ENCODE peak calls at places on chromosomes 4 and X, in four cellular contexts. U is SJSA1, Z is iris pigment epithelial cell, N is A673. A is an unnamed sample.

GRCh38 chr4:27000820-27001219 is 140.2 kb downstream of the STIM2 start:
- DNase-seq in U (no peak), N (no peak), Z (no peak), A (no peak)

GRCh38 chrX:85836868-85837267 is 210.5 kb downstream of the CHM start:
- DNase-seq in Z (peak), N (no peak), U (no peak), A (peak)

GRCh38 chrX:1578511-1579173 is 12.8 kb upstream of the AKAP17A start:
- DNase-seq in N (no peak), Z (no peak), U (no peak), A (no peak)

GRCh38 chrX:101550362-101550761 is at the start of gene ARMCX1:
- DNase-seq in N (peak), Z (peak), U (peak), A (peak)

GRCh38 chr4:162163892-162164759 is at the start of gene FSTL5:
- DNase-seq in N (peak), U (no peak), Z (peak), A (peak)

GRCh38 chrX:47240619-47241018 is 7.8 kb downstream of the USP11 start:
- DNase-seq in U (no peak), Z (no peak), N (no peak), A (no peak)

GRCh38 chrX:15334561-15334960 is 762 bp downstream of the PIGA start:
- DNase-seq in Z (peak), N (no peak), U (peak), A (no peak)

GRCh38 chr4:20881658-20882057 is 181.4 kb downstream of the PACRGL start:
- DNase-seq in N (no peak), Z (no peak), U (no peak), A (no peak)

GRCh38 chr4:31548823-31549222 is 828.7 kb downstream of the PCDH7 start:
- DNase-seq in U (no peak), N (no peak), Z (peak), A (no peak)

GRCh38 chr4:98625920-98626319 is 32.5 kb downstream of the TSPAN5 start:
- DNase-seq in N (no peak), Z (no peak), U (no peak), A (no peak)

GRCh38 chrX:155718964-155719586 is 106.3 kb upstream of the TMLHE start:
- DNase-seq in Z (no peak), N (no peak), U (no peak), A (no peak)

GRCh38 chr4:4259484-4260100 is 11.6 kb upstream of the TMEM128 start:
- DNase-seq in N (no peak), Z (no peak), U (no peak), A (no peak)

GRCh38 chr4:76989391-76990061 is 40.0 kb downstream of the SEPTIN11 start:
- DNase-seq in Z (no peak), U (no peak), N (no peak), A (no peak)

GRCh38 chrX:78769933-78770332 is 22.4 kb downstream of the LPAR4 start:
- DNase-seq in U (no peak), Z (no peak), N (no peak), A (no peak)

GRCh38 chr4:177771645-177772044 is 329.4 kb upstream of the AGA start:
- DNase-seq in U (no peak), N (no peak), Z (no peak), A (no peak)

GRCh38 chr4:108168672-108169562 is at the start of gene LEF1:
- DNase-seq in N (peak), Z (peak), U (peak), A (peak)

GRCh38 chr4:1813915-1814314 is 20.8 kb downstream of the FGFR3 start:
- DNase-seq in Z (no peak), U (no peak), N (peak), A (no peak)

GRCh38 chr4:140351778-140352177 is 21.7 kb upstream of the SCOC start:
- DNase-seq in U (no peak), Z (no peak), N (no peak), A (no peak)

GRCh38 chr4:188092824-188093223 is 16.6 kb downstream of the TRIML2 start:
- DNase-seq in N (no peak), Z (no peak), U (no peak), A (no peak)

GRCh38 chrX:17521871-17522693 is 147.1 kb downstream of the NHS start:
- DNase-seq in N (no peak), U (no peak), Z (peak), A (no peak)

GRCh38 chrX:55135171-55135570 is 46.4 kb downstream of the PAGE2 start:
- DNase-seq in U (peak), Z (peak), N (peak), A (peak)